ENCODE peak calls at places on chromosomes 3 and 15, in eight cellular contexts. R, Z, A, M, I, D, T and Y are unnamed samples. For H3K4me1, the result is how much of the 10 kb centered on the place peaks cover.

GRCh38 chr15:90529008-90529368 is 735 bp upstream of the CRTC3 start:
- DNase-seq in R (peak), Z (no peak), A (no peak), M (no peak), I (no peak), D (no peak), T (no peak), Y (no peak)

GRCh38 chr3:37262816-37263393 is 88.5 kb upstream of the LRRFIP2 start:
- DNase-seq in R (no peak), Z (peak), A (no peak), M (no peak), I (no peak), D (no peak), T (no peak), Y (no peak)

GRCh38 chr15:60101416-60101815 is 97.3 kb downstream of the FOXB1 start:
- DNase-seq in R (no peak), Z (no peak), A (no peak), M (no peak), I (no peak), D (no peak), T (no peak), Y (no peak)

GRCh38 chr3:81554348-81554747 is 207.1 kb downstream of the GBE1 start:
- DNase-seq in R (no peak), Z (no peak), A (no peak), M (no peak), I (peak), D (no peak), T (no peak), Y (no peak)

GRCh38 chr15:71780349-71780976 is 29.9 kb upstream of the NR2E3 start:
- DNase-seq in R (no peak), Z (peak), A (peak), M (peak), I (no peak), D (no peak), T (no peak), Y (no peak)

GRCh38 chr3:187733371-187733770 is 11.9 kb downstream of the BCL6 start:
- DNase-seq in R (no peak), Z (no peak), A (no peak), M (no peak), I (no peak), D (no peak), T (no peak), Y (no peak)

GRCh38 chr3:66415867-66416428 is 84.9 kb downstream of the LRIG1 start:
- DNase-seq in R (no peak), Z (no peak), A (no peak), M (no peak), I (no peak), D (no peak), T (no peak), Y (no peak)

GRCh38 chr15:99504823-99505551 is 60.8 kb upstream of the MEF2A start:
- DNase-seq in R (no peak), Z (peak), A (no peak), M (no peak), I (peak), D (peak), T (no peak), Y (peak)

GRCh38 chr3:197798863-197799262 is 7.8 kb downstream of the LRCH3 start:
- DNase-seq in R (no peak), Z (no peak), A (no peak), M (no peak), I (no peak), D (no peak), T (no peak), Y (no peak)

GRCh38 chr15:28075482-28076029 is 23.6 kb downstream of the OCA2 start:
- DNase-seq in R (no peak), Z (no peak), A (no peak), M (no peak), I (no peak), D (no peak), T (no peak), Y (no peak)

DNA sequence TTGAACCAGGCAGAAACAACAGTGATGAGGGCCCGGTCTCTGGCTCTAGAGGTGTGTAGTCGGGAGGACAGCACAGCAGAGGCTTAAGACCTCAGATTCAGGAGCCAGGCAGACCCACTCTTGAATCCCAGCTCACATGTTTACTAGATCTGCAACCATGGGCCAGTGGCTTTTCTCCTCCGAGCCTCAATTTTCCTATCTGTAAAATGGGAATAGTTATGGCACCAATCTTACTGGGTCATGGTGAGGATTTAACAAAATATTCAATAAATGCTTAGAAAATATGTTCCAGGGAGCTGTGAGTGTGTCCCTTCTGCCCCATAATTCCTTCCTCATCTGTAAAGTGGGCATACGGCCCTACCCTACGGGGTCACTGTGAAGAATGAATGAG is 506.9 kb downstream of the SHQ1 start:
- DNase-seq in R (no peak), Z (no peak), A (no peak), M (no peak), I (no peak), D (peak), T (no peak), Y (no peak)
- H3K4me1 ChIP-seq in R (under half), Z (under half), A (under half), M (under half), I (under half), D (under half), T (under half), Y (under half)

GRCh38 chr3:157107644-157108133 is 52.3 kb downstream of the CCNL1 start:
- DNase-seq in R (no peak), Z (no peak), A (no peak), M (no peak), I (no peak), D (no peak), T (no peak), Y (no peak)
- H3K4me1 ChIP-seq in R (under half), Z (under half), A (under half), M (under half), I (under half), D (under half), T (under half), Y (under half)

GRCh38 chr3:133986302-133986701 is 43.4 kb downstream of the SLCO2A1 start:
- DNase-seq in R (no peak), Z (no peak), A (no peak), M (no peak), I (peak), D (no peak), T (no peak), Y (no peak)
- H3K4me1 ChIP-seq in R (under half), Z (under half), A (under half), M (under half), I (under half), D (under half), T (under half), Y (under half)

GRCh38 chr3:134362670-134363380 is 11.4 kb downstream of the AMOTL2 start:
- DNase-seq in R (peak), Z (no peak), A (no peak), M (no peak), I (no peak), D (peak), T (no peak), Y (no peak)
- H3K4me1 ChIP-seq in R (half or more), Z (half or more), A (half or more), M (under half), I (under half), D (half or more), T (half or more), Y (half or more)

GRCh38 chr3:32498992-32499391 is 3.7 kb downstream of the CMTM6 start:
- DNase-seq in R (no peak), Z (no peak), A (no peak), M (no peak), I (no peak), D (no peak), T (no peak), Y (no peak)
- H3K4me1 ChIP-seq in R (under half), Z (under half), A (under half), M (under half), I (under half), D (half or more), T (under half), Y (under half)

DNA sequence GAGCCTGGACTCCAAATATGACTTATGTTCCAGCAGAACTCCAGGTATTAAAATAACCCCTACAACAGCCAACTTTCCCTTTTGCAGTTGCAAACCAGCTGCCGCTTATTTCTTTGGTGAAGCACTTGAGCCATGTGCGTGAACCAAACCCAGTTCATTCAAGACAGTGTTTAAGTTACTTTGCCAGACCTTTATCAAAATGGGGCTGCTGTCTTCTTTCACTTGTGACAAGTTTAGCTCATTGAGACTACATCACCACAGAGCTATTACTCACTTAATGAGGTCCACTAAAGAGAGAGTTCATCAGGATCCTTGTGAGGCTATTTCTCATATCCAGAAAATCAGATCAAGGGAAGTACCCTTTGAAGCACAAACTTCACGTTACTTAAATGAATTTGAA is 2.4 kb upstream of the XRN1 start:
- DNase-seq in R (no peak), Z (no peak), A (no peak), M (no peak), I (no peak), D (no peak), T (no peak), Y (no peak)
- H3K4me1 ChIP-seq in R (under half), Z (under half), A (under half), M (under half), I (under half), D (under half), T (under half), Y (under half)

GRCh38 chr3:172151610-172152293 is 112.4 kb downstream of the FNDC3B start:
- DNase-seq in R (no peak), Z (no peak), A (no peak), M (no peak), I (no peak), D (no peak), T (no peak), Y (no peak)
- H3K4me1 ChIP-seq in R (under half), Z (half or more), A (under half), M (under half), I (under half), D (half or more), T (under half), Y (half or more)

GRCh38 chr15:57297163-57297593 is 79.1 kb upstream of the CGNL1 start:
- DNase-seq in R (no peak), Z (no peak), A (no peak), M (no peak), I (no peak), D (no peak), T (no peak), Y (no peak)

GRCh38 chr15:57298204-57298603 is 78.1 kb upstream of the CGNL1 start:
- DNase-seq in R (no peak), Z (no peak), A (no peak), M (no peak), I (no peak), D (no peak), T (no peak), Y (no peak)

GRCh38 chr15:57301307-57301706 is 75.0 kb upstream of the CGNL1 start:
- DNase-seq in R (no peak), Z (no peak), A (no peak), M (no peak), I (no peak), D (no peak), T (no peak), Y (no peak)

GRCh38 chr15:57297630-57298029 is 78.7 kb upstream of the CGNL1 start:
- DNase-seq in R (no peak), Z (no peak), A (no peak), M (no peak), I (no peak), D (no peak), T (no peak), Y (no peak)

GRCh38 chr15:57298843-57299550 is 77.3 kb upstream of the CGNL1 start:
- DNase-seq in R (no peak), Z (no peak), A (no peak), M (no peak), I (no peak), D (no peak), T (no peak), Y (no peak)
- H3K4me1 ChIP-seq in R (under half), Z (under half), A (under half), M (under half), I (under half), D (under half), T (under half), Y (under half)

DNA sequence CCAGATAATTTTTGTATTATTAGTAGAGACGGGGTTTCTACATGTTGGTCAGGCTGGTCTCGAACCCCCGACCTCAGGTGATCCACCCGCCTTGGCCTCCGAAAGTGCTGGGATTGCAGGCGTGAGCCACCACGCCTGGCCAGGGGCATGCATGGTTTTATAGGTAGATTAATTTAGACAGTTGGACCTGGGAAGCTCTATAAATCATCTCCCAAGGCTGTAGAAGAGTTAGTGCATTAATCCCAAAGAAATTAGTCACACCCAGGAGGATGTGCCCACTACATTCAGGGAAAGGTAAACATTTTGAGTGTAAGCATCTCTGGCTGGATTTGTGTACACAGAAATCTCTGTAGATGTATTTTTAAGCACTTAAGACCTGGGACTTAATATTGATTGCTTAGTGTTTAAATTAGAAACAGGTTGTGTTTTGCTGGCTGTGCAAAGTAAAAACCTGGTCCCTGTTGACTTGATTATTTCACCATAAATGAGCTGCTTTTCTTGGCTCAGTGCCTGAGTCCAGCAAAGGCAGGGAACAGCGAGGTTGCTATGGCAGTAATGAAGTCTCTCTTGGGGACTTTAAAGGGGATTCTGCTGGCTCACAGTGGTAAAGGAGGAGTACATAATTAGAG is 19.2 kb downstream of the EXOSC7 start:
- DNase-seq in R (peak), Z (peak), A (no peak), M (peak), I (no peak), D (no peak), T (no peak), Y (no peak)
- H3K4me1 ChIP-seq in R (under half), Z (half or more), A (under half), M (under half), I (under half), D (under half), T (under half), Y (under half)